ENCODE peak calls at places on chromosomes 6 and 20, in ten cellular contexts. One of them, this sample, is unnamed.

GRCh38 chr6:73710470-73710869 is 14.5 kb downstream of the CD109 start:
- DNase-seq in GM03348: no peak
- DNase-seq in Peyer's patch: no peak
- DNase-seq in GM12865: peak
- DNase-seq in fibroblast of the conjunctiva: no peak
- DNase-seq in retinal pigment epithelial cell: no peak
- DNase-seq in left cardiac atrium: no peak
- DNase-seq in thoracic aorta: no peak
- DNase-seq in HTR-8/SVneo: peak
- DNase-seq in spleen: no peak
- DNase-seq in this sample: no peak

GRCh38 chr20:45114465-45115385 is at the start of gene WFDC5:
- DNase-seq in GM03348: no peak
- DNase-seq in Peyer's patch: no peak
- DNase-seq in GM12865: no peak
- DNase-seq in fibroblast of the conjunctiva: no peak
- DNase-seq in retinal pigment epithelial cell: no peak
- DNase-seq in left cardiac atrium: no peak
- DNase-seq in thoracic aorta: no peak
- DNase-seq in HTR-8/SVneo: no peak
- DNase-seq in spleen: no peak
- DNase-seq in this sample: no peak

GRCh38 chr6:15561447-15562199 is 101.2 kb downstream of the DTNBP1 start:
- DNase-seq in GM03348: no peak
- DNase-seq in Peyer's patch: no peak
- DNase-seq in GM12865: no peak
- DNase-seq in fibroblast of the conjunctiva: no peak
- DNase-seq in retinal pigment epithelial cell: no peak
- DNase-seq in left cardiac atrium: no peak
- DNase-seq in thoracic aorta: no peak
- DNase-seq in HTR-8/SVneo: no peak
- DNase-seq in spleen: no peak
- DNase-seq in this sample: no peak

GRCh38 chr20:50762435-50763201 is 31.2 kb downstream of the PARD6B start:
- DNase-seq in GM03348: peak
- DNase-seq in Peyer's patch: no peak
- DNase-seq in GM12865: no peak
- DNase-seq in fibroblast of the conjunctiva: peak
- DNase-seq in retinal pigment epithelial cell: peak
- DNase-seq in left cardiac atrium: peak
- DNase-seq in thoracic aorta: peak
- DNase-seq in HTR-8/SVneo: no peak
- DNase-seq in spleen: no peak
- DNase-seq in this sample: peak

GRCh38 chr20:35490736-35491181 is 35.4 kb downstream of the CEP250 start:
- DNase-seq in GM03348: no peak
- DNase-seq in Peyer's patch: peak
- DNase-seq in GM12865: peak
- DNase-seq in fibroblast of the conjunctiva: no peak
- DNase-seq in retinal pigment epithelial cell: no peak
- DNase-seq in left cardiac atrium: no peak
- DNase-seq in thoracic aorta: no peak
- DNase-seq in HTR-8/SVneo: no peak
- DNase-seq in spleen: peak
- DNase-seq in this sample: no peak

GRCh38 chr20:30168025-30168799 is 1089.3 kb upstream of the DEFB115 start:
- DNase-seq in GM03348: no peak
- DNase-seq in Peyer's patch: no peak
- DNase-seq in GM12865: no peak
- DNase-seq in fibroblast of the conjunctiva: no peak
- DNase-seq in retinal pigment epithelial cell: no peak
- DNase-seq in left cardiac atrium: peak
- DNase-seq in thoracic aorta: no peak
- DNase-seq in HTR-8/SVneo: no peak
- DNase-seq in spleen: peak
- DNase-seq in this sample: no peak

GRCh38 chr20:62858059-62858458 is 3.6 kb downstream of the TCFL5 start:
- DNase-seq in GM03348: no peak
- DNase-seq in Peyer's patch: no peak
- DNase-seq in GM12865: no peak
- DNase-seq in fibroblast of the conjunctiva: no peak
- DNase-seq in retinal pigment epithelial cell: no peak
- DNase-seq in left cardiac atrium: no peak
- DNase-seq in thoracic aorta: no peak
- DNase-seq in HTR-8/SVneo: no peak
- DNase-seq in spleen: no peak
- DNase-seq in this sample: no peak

GRCh38 chr20:44728835-44729342 is 13.7 kb downstream of the CCN5 start:
- DNase-seq in GM03348: peak
- DNase-seq in Peyer's patch: no peak
- DNase-seq in GM12865: no peak
- DNase-seq in fibroblast of the conjunctiva: peak
- DNase-seq in retinal pigment epithelial cell: peak
- DNase-seq in left cardiac atrium: peak
- DNase-seq in thoracic aorta: no peak
- DNase-seq in HTR-8/SVneo: peak
- DNase-seq in spleen: no peak
- DNase-seq in this sample: no peak

This sample was measured in left lobe of liver.